ENCODE peak calls at places on chromosomes 11 and 22, in six cellular contexts. L is GM23248, G is Peyer's patch, B is heart right ventricle, M is cardiac muscle cell, Z is AG04450. D is an unnamed sample. For H3K27me3, the result is how much of the 10 kb centered on the place peaks cover.

GRCh38 chr11:104995001-104995408 is 26.6 kb upstream of the CASP4 start:
- DNase-seq in L (no peak), G (no peak), B (peak), M (no peak), Z (no peak), D (no peak)

GRCh38 chr11:79397252-79397651 is 43.6 kb downstream of the TENM4 start:
- DNase-seq in L (peak), G (no peak), B (no peak), M (no peak), Z (no peak), D (no peak)

GRCh38 chr11:102989379-102990047 is 34.0 kb upstream of the MMP13 start:
- DNase-seq in L (peak), G (no peak), B (no peak), M (no peak), Z (no peak), D (no peak)

GRCh38 chr22:22752556-22753477 is 108.4 kb downstream of the GGTLC2 start:
- DNase-seq in L (peak), G (peak), B (no peak), M (no peak), Z (peak), D (no peak)

GRCh38 chr11:1487851-1488574 is 1.4 kb upstream of the MOB2 start:
- DNase-seq in L (no peak), G (no peak), B (no peak), M (no peak), Z (no peak), D (no peak)

GRCh38 chr11:71484248-71485062 is 31.5 kb downstream of the NADSYN1 start:
- DNase-seq in L (no peak), G (no peak), B (no peak), M (no peak), Z (no peak), D (peak)

GRCh38 chr11:2265854-2266585 is 4.4 kb downstream of the ASCL2 start:
- DNase-seq in L (no peak), G (peak), B (no peak), M (no peak), Z (no peak), D (no peak)

GRCh38 chr22:17931400-17931825 is 92.9 kb downstream of the MICAL3 start:
- DNase-seq in L (peak), G (no peak), B (peak), M (no peak), Z (no peak), D (no peak)

GRCh38 chr22:29480512-29481264 is 670 bp downstream of the NEFH start:
- DNase-seq in L (peak), G (no peak), B (no peak), M (peak), Z (no peak), D (no peak)

GRCh38 chr22:32341122-32341740 is 16.4 kb upstream of the RFPL3 start:
- DNase-seq in L (no peak), G (no peak), B (no peak), M (no peak), Z (no peak), D (no peak)

GRCh38 chr22:19823638-19824196 is 31.0 kb downstream of the GNB1L start:
- DNase-seq in L (no peak), G (no peak), B (no peak), M (no peak), Z (no peak), D (no peak)

GRCh38 chr11:19849107-19849789 is 136.6 kb downstream of the NAV2 start:
- DNase-seq in L (no peak), G (no peak), B (no peak), M (peak), Z (peak), D (no peak)

GRCh38 chr11:124311269-124311668 is 2.5 kb downstream of the OR8D1 start:
- DNase-seq in L (no peak), G (no peak), B (no peak), M (no peak), Z (no peak), D (no peak)

GRCh38 chr11:4072668-4073285 is 21.8 kb upstream of the RRM1 start:
- DNase-seq in L (peak), G (peak), B (peak), M (peak), Z (peak), D (no peak)

GRCh38 chr11:107741044-107741823 is 29.4 kb upstream of the SLN start:
- DNase-seq in L (peak), G (no peak), B (no peak), M (peak), Z (peak), D (no peak)

GRCh38 chr22:47328550-47329243 is 566.2 kb downstream of the TBC1D22A start:
- DNase-seq in L (peak), G (no peak), B (peak), M (no peak), Z (peak), D (no peak)

GRCh38 chr11:44574620-44575287 is 9.3 kb downstream of the CD82 start:
- DNase-seq in L (peak), G (peak), B (no peak), M (no peak), Z (peak), D (peak)

GRCh38 chr22:38172489-38173155 is 9.0 kb downstream of the PLA2G6 start:
- DNase-seq in L (peak), G (no peak), B (peak), M (no peak), Z (no peak), D (no peak)

GRCh38 chr11:37411289-37411688 is 813.3 kb upstream of the RAG2 start:
- DNase-seq in L (no peak), G (no peak), B (no peak), M (no peak), Z (no peak), D (no peak)

GRCh38 chr11:66230978-66231377 is 37.5 kb upstream of the RAB1B start:
- DNase-seq in L (no peak), G (no peak), B (no peak), M (no peak), Z (no peak), D (no peak)

GRCh38 chr11:78011301-78011700 is 11.8 kb downstream of the KCTD14 start:
- DNase-seq in L (no peak), G (no peak), B (no peak), M (no peak), Z (no peak), D (no peak)

GRCh38 chr11:78010755-78011154 is 12.3 kb downstream of the KCTD14 start:
- DNase-seq in L (no peak), G (no peak), B (no peak), M (no peak), Z (no peak), D (no peak)

DNA sequence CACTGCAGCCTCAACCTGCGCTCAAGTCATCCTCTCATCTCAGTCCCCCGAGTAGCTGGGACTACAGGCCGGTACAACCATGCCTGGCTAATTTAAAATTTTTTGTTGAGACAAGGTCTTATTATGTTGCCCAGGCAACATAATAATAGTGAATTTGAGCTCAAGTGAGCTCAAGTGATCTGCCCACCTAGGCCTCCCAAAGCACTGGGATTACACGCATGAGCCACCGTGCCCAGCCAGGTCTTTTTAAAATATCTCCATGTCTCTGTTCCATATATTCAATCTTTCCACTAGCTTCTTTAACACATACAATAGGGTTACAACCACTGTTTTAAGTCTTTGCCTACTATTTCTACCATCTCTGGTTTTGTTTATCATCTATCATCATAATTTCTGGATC is 13.7 kb upstream of the INTS4 start:
- DNase-seq in L (no peak), G (no peak), B (no peak), M (no peak), Z (no peak), D (no peak)
- H3K27me3 ChIP-seq in L (under half), G (under half), B (under half), M (under half), Z (under half), D (under half)

GRCh38 chr11:13366266-13367026 is 88.9 kb downstream of the BMAL1 start:
- DNase-seq in L (no peak), G (no peak), B (no peak), M (no peak), Z (peak), D (no peak)
- H3K27me3 ChIP-seq in L (under half), G (under half), B (under half), M (under half), Z (under half), D (under half)

DNA sequence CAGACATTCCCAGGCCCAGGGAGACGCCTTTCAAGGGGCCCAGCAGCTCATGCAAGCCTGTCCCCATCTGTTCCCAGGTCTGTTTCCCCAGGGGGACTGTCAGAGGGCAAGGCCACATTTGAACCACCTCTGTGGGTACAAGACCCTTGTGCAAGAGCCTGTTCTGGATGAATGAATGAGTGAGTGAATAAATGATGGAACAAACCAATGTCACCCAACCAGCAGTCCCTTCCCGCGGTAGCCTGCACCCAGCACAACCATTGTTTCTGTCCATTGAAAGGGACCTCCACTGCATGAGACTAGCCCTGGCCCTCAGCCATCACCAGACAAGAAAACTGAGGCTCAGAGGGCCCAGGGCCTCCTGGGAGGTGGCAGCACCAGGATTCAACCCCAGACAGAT is 69.7 kb upstream of the TCF20 start:
- DNase-seq in L (no peak), G (no peak), B (no peak), M (no peak), Z (no peak), D (no peak)
- H3K27me3 ChIP-seq in L (under half), G (under half), B (under half), M (under half), Z (under half), D (under half)

GRCh38 chr22:50482107-50483074 is 1.0 kb downstream of the ADM2 start:
- DNase-seq in L (no peak), G (no peak), B (no peak), M (no peak), Z (no peak), D (no peak)

GRCh38 chr22:50483556-50483955 is 2.2 kb downstream of the ADM2 start:
- DNase-seq in L (no peak), G (no peak), B (no peak), M (no peak), Z (no peak), D (no peak)

GRCh38 chr22:50483977-50484853 is 2.4 kb upstream of the MIOX start:
- DNase-seq in L (no peak), G (peak), B (no peak), M (no peak), Z (no peak), D (no peak)

GRCh38 chr22:50481440-50482106 is at the start of gene ADM2:
- DNase-seq in L (peak), G (peak), B (no peak), M (peak), Z (no peak), D (no peak)

GRCh38 chr22:50483106-50483505 is 1.8 kb downstream of the ADM2 start:
- DNase-seq in L (no peak), G (no peak), B (no peak), M (no peak), Z (no peak), D (no peak)
- H3K27me3 ChIP-seq in L (under half), G (under half), B (under half), M (under half), Z (under half), D (under half)

GRCh38 chr22:50267591-50268390 is 2.4 kb downstream of the MAPK11 start:
- DNase-seq in L (peak), G (no peak), B (peak), M (peak), Z (no peak), D (no peak)
- H3K27me3 ChIP-seq in L (under half), G (under half), B (under half), M (half or more), Z (under half), D (under half)